ENCODE peak calls at places on chromosomes 12 and 14, in ten cellular contexts. M, H, Q, C, F, B, U, N, P and S are unnamed samples.

GRCh38 chr12:85468356-85469157 is 188.5 kb downstream of the ALX1 start:
- DNase-seq in M (peak; percentile 69), H (peak; percentile 58), Q (peak; percentile 69), C (peak; percentile 27), F (no peak), B (peak; percentile 29), U (peak; percentile 8), N (peak; percentile 9), P (no peak), S (no peak)

GRCh38 chr12:62078020-62078419 is 182.2 kb upstream of the USP15 start:
- DNase-seq in M (no peak), H (no peak), Q (no peak), C (no peak), F (no peak), B (no peak), U (no peak), N (no peak), P (no peak), S (no peak)

GRCh38 chr14:59438148-59438766 is 26.9 kb downstream of the GPR135 start:
- DNase-seq in M (peak; percentile 80), H (no peak), Q (no peak), C (no peak), F (no peak), B (no peak), U (no peak), N (no peak), P (no peak), S (no peak)

GRCh38 chr14:99225804-99226203 is 46.2 kb downstream of the BCL11B start:
- DNase-seq in M (no peak), H (no peak), Q (no peak), C (no peak), F (no peak), B (no peak), U (no peak), N (no peak), P (no peak), S (no peak)

GRCh38 chr12:473863-474577 is 14.3 kb downstream of the B4GALNT3 start:
- DNase-seq in M (no peak), H (peak; percentile 25), Q (no peak), C (no peak), F (no peak), B (no peak), U (no peak), N (no peak), P (no peak), S (no peak)

GRCh38 chr12:114355389-114356088 is 50.4 kb downstream of the TBX5 start:
- DNase-seq in M (no peak), H (peak; percentile 54), Q (peak; percentile 21), C (no peak), F (no peak), B (peak; percentile 33), U (no peak), N (no peak), P (no peak), S (no peak)

GRCh38 chr14:33669111-33669510 is 281.8 kb downstream of the EGLN3 start:
- DNase-seq in M (peak; percentile 46), H (no peak), Q (no peak), C (no peak), F (no peak), B (no peak), U (no peak), N (no peak), P (no peak), S (no peak)

GRCh38 chr12:3837049-3837448 is 36.1 kb downstream of the PARP11 start:
- DNase-seq in M (no peak), H (peak; percentile 29), Q (peak; percentile 26), C (no peak), F (no peak), B (peak; percentile 13), U (no peak), N (no peak), P (no peak), S (no peak)

GRCh38 chr14:78048120-78048519 is 122.1 kb upstream of the NRXN3 start:
- DNase-seq in M (no peak), H (no peak), Q (no peak), C (no peak), F (no peak), B (no peak), U (no peak), N (no peak), P (no peak), S (no peak)

GRCh38 chr14:98726585-98727405 is 545.2 kb downstream of the BCL11B start:
- DNase-seq in M (no peak), H (no peak), Q (no peak), C (no peak), F (no peak), B (no peak), U (no peak), N (no peak), P (no peak), S (no peak)

GRCh38 chr12:28583771-28584261 is 393.6 kb downstream of the CCDC91 start:
- DNase-seq in M (peak; percentile 57), H (no peak), Q (no peak), C (no peak), F (no peak), B (no peak), U (no peak), N (no peak), P (no peak), S (no peak)

GRCh38 chr12:4567073-4567881 is 5.3 kb downstream of the DYRK4 start:
- DNase-seq in M (no peak), H (no peak), Q (peak; percentile 24), C (no peak), F (peak; percentile 26), B (no peak), U (no peak), N (no peak), P (no peak), S (no peak)

GRCh38 chr14:25406818-25407217 is 356.9 kb upstream of the STXBP6 start:
- DNase-seq in M (no peak), H (peak; percentile 76), Q (peak; percentile 11), C (no peak), F (no peak), B (peak; percentile 20), U (no peak), N (no peak), P (no peak), S (no peak)

GRCh38 chr12:75481013-75481705 is 604 bp downstream of the GLIPR1 start:
- DNase-seq in M (peak; percentile 48), H (no peak), Q (peak; percentile 33), C (no peak), F (no peak), B (no peak), U (no peak), N (no peak), P (no peak), S (no peak)

GRCh38 chr14:67232066-67232465 is 9.2 kb upstream of the PALS1 start:
- DNase-seq in M (no peak), H (no peak), Q (no peak), C (no peak), F (no peak), B (no peak), U (no peak), N (no peak), P (no peak), S (no peak)

GRCh38 chr14:56333361-56334279 is 215.4 kb downstream of the PELI2 start:
- DNase-seq in M (peak; percentile 78), H (no peak), Q (no peak), C (no peak), F (no peak), B (no peak), U (peak; percentile 61), N (no peak), P (no peak), S (no peak)

GRCh38 chr14:89339579-89339978 is 77.5 kb downstream of the FOXN3 start:
- DNase-seq in M (no peak), H (no peak), Q (no peak), C (no peak), F (no peak), B (no peak), U (no peak), N (no peak), P (no peak), S (no peak)

GRCh38 chr12:92036061-92036620 is 109.5 kb downstream of the BTG1 start:
- DNase-seq in M (no peak), H (no peak), Q (no peak), C (no peak), F (no peak), B (no peak), U (no peak), N (no peak), P (no peak), S (no peak)

GRCh38 chr12:92032965-92033364 is 112.7 kb downstream of the BTG1 start:
- DNase-seq in M (no peak), H (no peak), Q (no peak), C (no peak), F (no peak), B (no peak), U (no peak), N (no peak), P (no peak), S (no peak)

GRCh38 chr12:92034083-92034482 is 111.6 kb downstream of the BTG1 start:
- DNase-seq in M (no peak), H (no peak), Q (no peak), C (no peak), F (no peak), B (no peak), U (no peak), N (no peak), P (no peak), S (no peak)

GRCh38 chr12:92035477-92035876 is 110.2 kb downstream of the BTG1 start:
- DNase-seq in M (no peak), H (no peak), Q (no peak), C (no peak), F (no peak), B (no peak), U (no peak), N (no peak), P (no peak), S (no peak)

GRCh38 chr12:92034858-92035401 is 110.7 kb downstream of the BTG1 start:
- DNase-seq in M (peak; percentile 68), H (no peak), Q (peak; percentile 95), C (peak; percentile 59), F (peak; percentile 35), B (no peak), U (peak; percentile 82), N (peak; percentile 84), P (peak; percentile 53), S (peak; percentile 87)
- H3K4me3 ChIP-seq in M (peak overlapping the region; percentile 28), H (no peak overlapping the region), Q (peak overlapping the region; percentile 51), C (peak overlapping the region; percentile 43), F (peak overlapping the region; percentile 37), B (no peak overlapping the region), U (peak overlapping the region; percentile 34), N (peak overlapping the region; percentile 13), P (peak overlapping the region; percentile 17), S (no peak overlapping the region)

GRCh38 chr14:73759183-73759713 is 45.1 kb upstream of the PNMA1 start:
- DNase-seq in M (peak; percentile 44), H (peak; percentile 68), Q (peak; percentile 60), C (peak; percentile 64), F (peak; percentile 67), B (peak; percentile 64), U (no peak), N (no peak), P (peak; percentile 81), S (peak; percentile 94)
- TF ChIP-seq CTCF in M (no peak), H (no peak), Q (no peak), C (no peak), F (no peak), B (no peak), U (no peak), N (no peak), P (no peak), S (no peak)

GRCh38 chr12:125208942-125209341 is 143.7 kb downstream of the AACS start:
- DNase-seq in M (no peak), H (peak; percentile 69), Q (no peak), C (no peak), F (no peak), B (peak; percentile 69), U (no peak), N (no peak), P (no peak), S (no peak)
- H3K4me3 ChIP-seq in M (no peak overlapping the region), H (no peak overlapping the region), Q (no peak overlapping the region), C (no peak overlapping the region), F (no peak overlapping the region), B (no peak overlapping the region), U (no peak overlapping the region), N (no peak overlapping the region), P (no peak overlapping the region), S (no peak overlapping the region)

GRCh38 chr14:106044949-106045596 is 518.7 kb downstream of the TMEM121 start:
- DNase-seq in M (no peak), H (no peak), Q (peak; percentile 87), C (peak; percentile 60), F (peak; percentile 25), B (peak; percentile 59), U (no peak), N (no peak), P (no peak), S (no peak)
- TF ChIP-seq CTCF in M (no peak), H (no peak), Q (peak; percentile 97), C (peak; percentile 23), F (peak; percentile 15), B (peak; percentile 84), U (no peak), N (no peak), P (peak; percentile 19), S (no peak)